ENCODE peak calls at places on chromosome 17, in five cellular contexts. E, C, N, V and J are unnamed samples.

GRCh38 chr17:181213-182163 is at the start of gene DOC2B:
- DNase-seq in C (no peak), V (peak), E (peak), N (peak), J (peak)

GRCh38 chr17:58665946-58666857 is 25.6 kb downstream of the TEX14 start:
- DNase-seq in V (no peak), C (no peak), E (no peak), N (peak), J (no peak)

GRCh38 chr17:79931517-79932309 is 92.5 kb upstream of the CBX4 start:
- DNase-seq in V (no peak), E (peak), N (no peak), C (no peak), J (no peak)

GRCh38 chr17:74738051-74738996 is 1.3 kb downstream of the RAB37 start:
- DNase-seq in C (peak), N (no peak), E (no peak), V (no peak), J (no peak)

GRCh38 chr17:8016632-8017424 is 14.4 kb downstream of the GUCY2D start:
- DNase-seq in V (peak), E (peak), N (no peak), C (peak), J (peak)

GRCh38 chr17:9783012-9783411 is 8.4 kb downstream of the DHRS7C start:
- DNase-seq in V (no peak), C (no peak), N (no peak), E (no peak), J (no peak)

GRCh38 chr17:15483416-15483815 is 16.0 kb upstream of the CDRT4 start:
- DNase-seq in C (no peak), N (no peak), V (no peak), E (no peak), J (no peak)

GRCh38 chr17:16178836-16179235 is 36.5 kb downstream of the NCOR1 start:
- DNase-seq in N (no peak), V (no peak), C (no peak), E (peak), J (no peak)

GRCh38 chr17:39212841-39213480 is 12.8 kb downstream of the STAC2 start:
- DNase-seq in N (no peak), C (no peak), V (no peak), E (no peak), J (no peak)

GRCh38 chr17:78940708-78941107 is 15.5 kb upstream of the TIMP2 start:
- DNase-seq in N (no peak), E (no peak), C (no peak), V (no peak), J (peak)

GRCh38 chr17:12727076-12727750 is 61.5 kb downstream of the MYOCD start:
- DNase-seq in N (no peak), C (no peak), E (peak), V (no peak), J (no peak)

GRCh38 chr17:29568331-29569244 is at the start of gene TP53I13:
- DNase-seq in E (peak), N (peak), V (peak), C (peak), J (peak)

GRCh38 chr17:2033128-2033527 is 3.2 kb downstream of the DPH1 start:
- DNase-seq in E (peak), C (no peak), V (no peak), N (no peak), J (no peak)

GRCh38 chr17:82225368-82226029 is 3.3 kb upstream of the SLC16A3 start:
- DNase-seq in C (no peak), N (no peak), V (no peak), E (no peak), J (no peak)

GRCh38 chr17:79658811-79659207 is 48.0 kb upstream of the RBFOX3 start:
- DNase-seq in V (peak), E (peak), N (peak), C (peak), J (peak)

GRCh38 chr17:82056729-82057621 is 5.3 kb downstream of the GPS1 start:
- DNase-seq in C (no peak), V (no peak), N (no peak), E (no peak), J (no peak)

GRCh38 chr17:64006361-64007088 is 8.4 kb downstream of the PRR29 start:
- DNase-seq in E (no peak), C (no peak), N (no peak), V (peak), J (no peak)

GRCh38 chr17:74541176-74542111 is 4.5 kb downstream of the CD300C start:
- DNase-seq in V (no peak), C (no peak), N (no peak), E (no peak), J (no peak)

GRCh38 chr17:74865504-74866197 is 6.0 kb upstream of the GRIN2C start:
- DNase-seq in N (no peak), V (no peak), E (no peak), C (peak), J (peak)

GRCh38 chr17:18321309-18321708 is 6.2 kb downstream of the SMCR8 start:
- DNase-seq in C (no peak), N (peak), E (peak), V (no peak), J (peak)

GRCh38 chr17:28570716-28571254 is 539 bp downstream of the PIGS start:
- DNase-seq in E (peak), V (peak), N (no peak), C (peak), J (peak)

GRCh38 chr17:789160-789840 is 7.1 kb downstream of the MRM3 start:
- DNase-seq in N (no peak), V (no peak), C (no peak), E (no peak), J (no peak)

GRCh38 chr17:62680541-62681052 is 53.1 kb downstream of the MRC2 start:
- DNase-seq in E (no peak), V (no peak), N (no peak), C (no peak), J (no peak)

GRCh38 chr17:69218986-69219385 is 9.6 kb downstream of the ABCA10 start:
- DNase-seq in V (no peak), E (no peak), N (no peak), C (no peak), J (no peak)

GRCh38 chr17:65359016-65359415 is 202.4 kb downstream of the AXIN2 start:
- DNase-seq in V (no peak), E (peak), C (no peak), N (peak), J (no peak)

GRCh38 chr17:66089764-66090163 is 102.2 kb downstream of the CEP112 start:
- DNase-seq in C (no peak), E (no peak), V (no peak), N (no peak), J (no peak)

GRCh38 chr17:73064084-73064938 is 28.2 kb downstream of the SLC39A11 start:
- DNase-seq in V (peak), N (no peak), E (no peak), C (no peak), J (no peak)

GRCh38 chr17:50538549-50539410 is 6.2 kb downstream of the EPN3 start:
- DNase-seq in E (no peak), V (no peak), C (no peak), N (no peak), J (no peak)

GRCh38 chr17:58006563-58006923 is 503 bp downstream of the SRSF1 start:
- DNase-seq in C (peak), N (peak), V (peak), E (peak), J (peak)

GRCh38 chr17:58344791-58345157 is 7.2 kb downstream of the SUPT4H1 start:
- DNase-seq in N (no peak), V (no peak), C (peak), E (no peak), J (no peak)

GRCh38 chr17:40065771-40066510 is 3.2 kb downstream of the THRA start:
- DNase-seq in N (no peak), C (no peak), V (no peak), E (no peak), J (no peak)

GRCh38 chr17:32546031-32546444 is 59.2 kb downstream of the CDK5R1 start:
- DNase-seq in N (no peak), E (no peak), C (no peak), V (peak), J (peak)

GRCh38 chr17:81941484-81942166 is 4.5 kb upstream of the PYCR1 start:
- DNase-seq in N (no peak), C (peak), E (no peak), V (no peak), J (peak)

GRCh38 chr17:27950995-27951394 is 57.8 kb upstream of the LYRM9 start:
- DNase-seq in N (no peak), E (no peak), V (no peak), C (no peak), J (no peak)

GRCh38 chr17:17235212-17236174 is 1.5 kb downstream of the FLCN start:
- DNase-seq in E (peak), C (no peak), V (no peak), N (no peak), J (no peak)
- TF ChIP-seq EZH2phosphoT487 in E (no peak), C (no peak), V (no peak), N (no peak), J (no peak)

GRCh38 chr17:56447166-56447565 is 146.3 kb upstream of the NOG start:
- DNase-seq in N (no peak), V (no peak), E (no peak), C (no peak), J (no peak)
- TF ChIP-seq EZH2phosphoT487 in N (no peak), V (no peak), E (no peak), C (no peak), J (no peak)

GRCh38 chr17:35747540-35748017 is 5.5 kb downstream of the GAS2L2 start:
- DNase-seq in V (peak), E (peak), C (peak), N (peak), J (peak)

GRCh38 chr17:35748979-35749378 is 4.1 kb downstream of the GAS2L2 start:
- DNase-seq in V (no peak), N (no peak), E (no peak), C (no peak), J (no peak)

GRCh38 chr17:35748323-35748960 is 4.6 kb downstream of the GAS2L2 start:
- DNase-seq in E (no peak), N (no peak), C (no peak), V (peak), J (no peak)

GRCh38 chr17:35750526-35751395 is 2.3 kb downstream of the GAS2L2 start:
- DNase-seq in N (no peak), V (peak), C (no peak), E (no peak), J (no peak)

DNA sequence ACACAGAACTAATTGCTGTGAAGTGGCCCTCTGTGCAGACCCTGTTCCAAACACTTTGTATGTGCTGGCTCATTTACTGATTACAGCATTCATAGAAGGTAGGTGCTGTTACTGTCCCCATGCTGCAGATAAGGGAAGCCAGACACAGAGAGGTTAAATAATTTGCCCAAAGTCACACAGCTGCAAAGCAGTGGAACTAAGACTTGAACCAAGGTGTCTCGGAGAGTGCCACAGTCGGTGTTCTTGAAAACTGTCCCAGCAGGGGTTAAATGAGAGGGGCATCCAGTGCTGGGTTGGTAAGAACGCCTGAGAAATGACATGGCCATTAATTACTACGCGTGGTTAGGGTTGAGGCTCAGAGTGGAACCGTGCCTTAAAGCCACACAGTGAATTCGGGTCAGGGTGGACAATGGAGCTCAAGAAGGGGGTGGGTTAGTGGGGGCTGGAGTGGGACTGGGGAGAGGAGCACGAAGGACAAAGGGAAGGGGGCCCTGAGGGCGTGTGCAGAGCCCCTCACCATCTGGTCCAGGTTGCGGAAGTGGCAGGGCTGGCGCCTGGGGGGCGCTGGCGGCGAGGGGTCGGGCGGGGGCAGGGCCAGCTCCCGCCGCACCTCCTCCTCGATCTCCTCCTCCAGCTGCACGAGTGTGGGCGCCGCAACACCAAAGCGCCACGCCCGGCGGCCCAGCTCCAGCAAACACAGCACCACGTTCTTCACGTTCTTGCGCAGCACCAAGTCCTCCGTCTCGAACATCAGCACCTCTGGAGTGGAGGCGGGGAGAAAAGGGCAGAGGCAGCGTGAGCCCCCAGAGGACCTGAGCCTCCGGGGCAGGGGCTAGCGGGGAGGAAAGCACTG is 3.3 kb downstream of the GAS2L2 start:
- DNase-seq in V (peak), C (no peak), E (peak), N (no peak), J (peak)
- TF ChIP-seq EZH2phosphoT487 in V (no peak), C (no peak), E (no peak), N (no peak), J (no peak)

GRCh38 chr17:55710410-55710809 is 12.3 kb downstream of the TMEM100 start:
- DNase-seq in C (no peak), V (no peak), N (no peak), E (peak), J (no peak)
- TF ChIP-seq EZH2phosphoT487 in C (no peak), V (no peak), N (no peak), E (no peak), J (no peak)

DNA sequence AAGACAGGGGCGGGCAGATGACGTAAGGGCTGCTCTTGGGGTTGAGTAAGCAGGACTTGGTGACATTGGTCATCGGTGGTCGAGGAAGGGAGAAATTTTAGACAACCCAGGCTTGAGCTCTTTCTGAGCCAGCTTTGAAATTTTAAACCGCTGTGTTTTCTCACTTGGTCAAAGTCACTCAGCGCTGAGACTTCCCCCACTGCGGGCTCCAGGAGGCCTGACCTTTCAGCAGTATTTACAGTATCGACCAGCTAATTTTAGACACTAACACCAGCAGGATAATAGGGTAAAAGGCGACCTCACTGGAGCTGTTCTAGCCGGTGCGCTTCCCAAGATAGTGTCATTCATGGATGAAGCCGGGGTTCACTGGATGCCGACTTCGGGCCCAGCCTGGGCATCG is 29.7 kb upstream of the WSCD1 start:
- DNase-seq in V (no peak), C (no peak), N (no peak), E (no peak), J (no peak)
- TF ChIP-seq EZH2phosphoT487 in V (no peak), C (no peak), N (no peak), E (no peak), J (no peak)

DNA sequence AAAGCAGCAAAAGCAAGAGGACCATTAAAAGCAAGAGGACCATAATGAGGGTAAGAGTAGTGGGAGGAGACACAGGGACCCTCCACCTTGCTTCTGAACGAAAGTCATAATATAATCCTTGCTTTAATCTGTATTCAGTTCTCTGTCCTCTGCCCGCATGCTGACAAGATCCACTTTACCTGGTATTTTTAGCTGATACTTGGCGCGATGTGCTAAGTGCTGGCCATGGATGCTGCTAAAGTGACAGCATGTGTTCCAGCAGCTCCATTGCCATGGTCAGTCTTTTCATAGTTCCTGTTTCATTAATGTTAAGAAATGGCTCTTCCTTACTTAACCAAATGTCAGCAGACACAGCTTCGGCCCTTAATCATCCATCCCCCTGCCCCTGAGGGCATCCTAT is 86.8 kb downstream of the CA10 start:
- DNase-seq in C (no peak), E (no peak), V (no peak), N (no peak), J (no peak)
- TF ChIP-seq EZH2phosphoT487 in C (no peak), E (no peak), V (no peak), N (no peak), J (no peak)

DNA sequence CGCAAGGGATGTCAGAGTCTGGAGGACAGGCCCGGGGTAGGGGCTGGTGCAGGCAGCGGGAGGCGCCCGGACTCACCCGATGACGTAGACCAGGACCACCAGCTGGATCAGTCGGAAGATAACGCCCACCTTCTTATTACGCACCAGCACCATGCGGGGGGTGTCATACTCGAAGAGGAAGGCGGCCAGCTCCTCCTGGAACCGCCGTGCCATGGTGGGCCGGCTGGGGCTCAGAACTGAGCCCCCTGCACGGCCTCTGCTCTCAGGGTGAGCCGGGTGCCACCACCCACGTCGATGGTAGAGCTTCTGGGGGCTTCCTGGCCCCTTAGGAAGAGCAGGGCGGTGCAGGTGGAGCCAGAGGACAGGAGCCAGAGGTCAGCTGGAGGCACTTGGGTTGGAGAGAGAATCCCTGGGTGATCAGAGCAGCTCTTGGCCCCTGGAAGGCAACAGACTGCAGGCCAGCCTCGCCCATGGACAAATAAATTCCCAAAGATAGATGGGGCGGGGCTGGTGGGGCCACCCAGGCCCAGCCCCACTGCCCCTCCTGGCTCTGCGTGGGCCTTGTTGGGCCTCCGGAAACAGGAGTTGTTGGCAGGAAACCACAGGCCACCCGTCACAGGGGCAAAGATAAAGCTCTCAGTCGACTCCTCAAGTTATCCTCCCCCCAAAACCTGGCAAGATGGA is at the start of gene P2RX1:
- DNase-seq in C (peak), E (no peak), V (no peak), N (no peak), J (no peak)
- TF ChIP-seq EZH2phosphoT487 in C (no peak), E (no peak), V (no peak), N (no peak), J (no peak)

DNA sequence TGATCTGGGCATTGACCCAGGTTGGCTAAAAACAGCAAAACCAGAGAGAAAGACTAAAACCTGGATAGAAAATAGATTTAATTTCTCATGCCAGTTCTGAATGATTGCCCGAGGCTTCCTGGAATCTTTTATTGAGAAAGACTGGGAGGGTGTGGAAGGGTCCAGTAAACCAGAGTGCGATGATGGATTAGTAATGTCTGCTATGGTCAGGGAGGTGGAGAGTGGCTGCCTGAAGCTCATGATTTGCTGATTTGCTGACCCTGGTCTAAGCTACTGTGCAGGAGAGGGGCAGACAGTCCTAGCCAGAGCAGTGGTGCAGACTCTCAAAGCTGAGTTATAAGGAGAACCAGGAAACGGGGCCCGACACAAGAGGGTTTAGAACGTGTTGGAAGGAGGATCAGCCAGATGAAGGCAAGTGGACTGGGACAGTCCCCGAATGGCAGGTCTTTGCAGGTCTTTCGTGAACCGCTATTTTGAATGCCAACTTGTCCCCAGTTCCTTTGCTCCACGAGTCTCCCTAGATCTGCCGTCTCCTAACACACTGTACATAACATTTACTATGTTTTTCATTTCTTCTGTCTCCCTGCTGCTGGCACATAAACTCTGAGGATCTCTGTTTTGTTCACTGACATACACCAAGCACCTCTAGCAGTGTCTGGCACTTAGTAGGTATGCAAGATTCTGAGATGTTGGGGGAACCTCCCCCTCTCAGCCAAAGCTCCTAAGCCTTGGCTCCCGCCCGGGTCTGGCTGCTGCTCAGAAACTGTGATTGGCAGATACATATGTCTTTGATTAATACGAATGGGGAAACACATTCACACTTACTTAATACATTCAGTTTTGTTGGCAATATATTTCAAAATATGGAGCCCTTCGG is 237.3 kb upstream of the TNRC6C start:
- DNase-seq in V (no peak), C (no peak), N (no peak), E (no peak), J (no peak)
- TF ChIP-seq EZH2phosphoT487 in V (no peak), C (no peak), N (no peak), E (no peak), J (no peak)

DNA sequence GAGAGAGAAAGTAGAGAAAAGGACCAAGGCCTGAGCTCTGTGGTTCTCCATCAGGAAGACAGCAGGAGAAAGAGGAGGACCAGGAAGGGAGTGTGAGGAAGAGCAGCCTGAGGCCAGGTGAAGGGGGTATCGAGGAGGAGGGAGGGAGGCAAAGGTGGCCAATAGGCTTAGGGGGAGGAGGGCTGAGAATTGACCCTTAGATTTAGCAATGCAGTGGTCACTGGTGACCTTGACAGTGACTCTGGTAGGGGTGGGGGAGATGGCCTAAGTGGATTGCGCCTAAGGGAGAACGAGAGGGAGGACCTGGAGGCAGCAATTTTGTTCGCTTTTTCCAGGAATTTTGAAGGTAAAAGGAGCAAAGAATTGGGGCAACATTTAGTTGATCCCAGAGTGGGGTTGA is 5.4 kb upstream of the NAGS start:
- DNase-seq in E (no peak), C (no peak), N (no peak), V (no peak), J (no peak)
- TF ChIP-seq EZH2phosphoT487 in E (no peak), C (no peak), N (no peak), V (no peak), J (no peak)